ENCODE peak calls at places on chromosome 3, in five cellular contexts. One of them, this sample, is unnamed. For H3K4me1, the result is how much of the 10 kb centered on the place peaks cover.

GRCh38 chr3:72446406-72447058 is 401.7 kb downstream of the SHQ1 start:
- DNase-seq in left ventricle myocardium inferior: no peak
- DNase-seq in DND-41: no peak
- DNase-seq in endodermal cell: peak
- DNase-seq in keratinocyte: no peak
- DNase-seq in this sample: no peak

GRCh38 chr3:140499114-140499757 is 178.6 kb upstream of the TRIM42 start:
- DNase-seq in left ventricle myocardium inferior: no peak
- DNase-seq in DND-41: no peak
- DNase-seq in endodermal cell: no peak
- DNase-seq in keratinocyte: peak
- DNase-seq in this sample: peak

GRCh38 chr3:46684881-46685280 is 8.6 kb downstream of the ALS2CL start:
- DNase-seq in left ventricle myocardium inferior: no peak
- DNase-seq in DND-41: no peak
- DNase-seq in endodermal cell: no peak
- DNase-seq in keratinocyte: no peak
- DNase-seq in this sample: no peak

GRCh38 chr3:14235896-14236295 is 57.3 kb downstream of the LSM3 start:
- DNase-seq in left ventricle myocardium inferior: peak
- DNase-seq in DND-41: no peak
- DNase-seq in endodermal cell: no peak
- DNase-seq in keratinocyte: no peak
- DNase-seq in this sample: peak

GRCh38 chr3:45644467-45645201 is 44.6 kb upstream of the SACM1L start:
- DNase-seq in left ventricle myocardium inferior: no peak
- DNase-seq in DND-41: no peak
- DNase-seq in endodermal cell: no peak
- DNase-seq in keratinocyte: no peak
- DNase-seq in this sample: no peak

GRCh38 chr3:56295161-56295560 is 173.1 kb downstream of the ERC2 start:
- DNase-seq in left ventricle myocardium inferior: no peak
- DNase-seq in DND-41: no peak
- DNase-seq in endodermal cell: no peak
- DNase-seq in keratinocyte: no peak
- DNase-seq in this sample: no peak

GRCh38 chr3:35737080-35737479 is 97.8 kb downstream of the ARPP21 start:
- DNase-seq in left ventricle myocardium inferior: no peak
- DNase-seq in DND-41: no peak
- DNase-seq in endodermal cell: no peak
- DNase-seq in keratinocyte: no peak
- DNase-seq in this sample: no peak

GRCh38 chr3:15339786-15340215 is 7.4 kb upstream of the SH3BP5 start:
- DNase-seq in left ventricle myocardium inferior: no peak
- DNase-seq in DND-41: no peak
- DNase-seq in endodermal cell: no peak
- DNase-seq in keratinocyte: peak
- DNase-seq in this sample: no peak

GRCh38 chr3:76171647-76172046 is 386.3 kb upstream of the ZNF717 start:
- DNase-seq in left ventricle myocardium inferior: no peak
- DNase-seq in DND-41: no peak
- DNase-seq in endodermal cell: no peak
- DNase-seq in keratinocyte: no peak
- DNase-seq in this sample: no peak

GRCh38 chr3:16231983-16232382 is 32.8 kb downstream of the DPH3 start:
- DNase-seq in left ventricle myocardium inferior: no peak
- DNase-seq in DND-41: no peak
- DNase-seq in endodermal cell: no peak
- DNase-seq in keratinocyte: no peak
- DNase-seq in this sample: no peak

GRCh38 chr3:73611176-73611575 is 13.6 kb downstream of the PDZRN3 start:
- DNase-seq in left ventricle myocardium inferior: no peak
- DNase-seq in DND-41: no peak
- DNase-seq in endodermal cell: no peak
- DNase-seq in keratinocyte: no peak
- DNase-seq in this sample: no peak

GRCh38 chr3:138923531-138923994 is 23.4 kb downstream of the FOXL2 start:
- DNase-seq in left ventricle myocardium inferior: peak
- DNase-seq in DND-41: peak
- DNase-seq in endodermal cell: peak
- DNase-seq in keratinocyte: peak
- DNase-seq in this sample: peak

GRCh38 chr3:16177962-16178627 is 3.6 kb downstream of the GALNT15 start:
- DNase-seq in left ventricle myocardium inferior: peak
- DNase-seq in DND-41: peak
- DNase-seq in endodermal cell: peak
- DNase-seq in keratinocyte: peak
- DNase-seq in this sample: peak

GRCh38 chr3:129399145-129399894 is 29.1 kb downstream of the EFCAB12 start:
- DNase-seq in left ventricle myocardium inferior: peak
- DNase-seq in DND-41: peak
- DNase-seq in endodermal cell: peak
- DNase-seq in keratinocyte: peak
- DNase-seq in this sample: peak

GRCh38 chr3:100120022-100120421 is 5.7 kb upstream of the FILIP1L start:
- DNase-seq in left ventricle myocardium inferior: no peak
- DNase-seq in DND-41: no peak
- DNase-seq in endodermal cell: no peak
- DNase-seq in keratinocyte: no peak
- DNase-seq in this sample: no peak

GRCh38 chr3:27253831-27254230 is 115.4 kb downstream of the NEK10 start:
- DNase-seq in left ventricle myocardium inferior: no peak
- DNase-seq in DND-41: peak
- DNase-seq in endodermal cell: peak
- DNase-seq in keratinocyte: peak
- DNase-seq in this sample: peak

GRCh38 chr3:191762323-191762960 is 301.5 kb downstream of the PYDC2 start:
- DNase-seq in left ventricle myocardium inferior: no peak
- DNase-seq in DND-41: no peak
- DNase-seq in endodermal cell: no peak
- DNase-seq in keratinocyte: no peak
- DNase-seq in this sample: no peak

GRCh38 chr3:9067352-9067975 is 104.2 kb upstream of the RAD18 start:
- DNase-seq in left ventricle myocardium inferior: no peak
- DNase-seq in DND-41: peak
- DNase-seq in endodermal cell: peak
- DNase-seq in keratinocyte: no peak
- DNase-seq in this sample: peak

GRCh38 chr3:74443102-74443501 is 171.4 kb downstream of the CNTN3 start:
- DNase-seq in left ventricle myocardium inferior: no peak
- DNase-seq in DND-41: no peak
- DNase-seq in endodermal cell: no peak
- DNase-seq in keratinocyte: no peak
- DNase-seq in this sample: no peak

GRCh38 chr3:60316121-60316783 is 935.0 kb downstream of the FHIT start:
- DNase-seq in left ventricle myocardium inferior: no peak
- DNase-seq in DND-41: no peak
- DNase-seq in endodermal cell: no peak
- DNase-seq in keratinocyte: no peak
- DNase-seq in this sample: no peak

GRCh38 chr3:138308783-138309182 is 20.9 kb downstream of the NME9 start:
- DNase-seq in left ventricle myocardium inferior: no peak
- DNase-seq in DND-41: no peak
- DNase-seq in endodermal cell: no peak
- DNase-seq in keratinocyte: no peak
- DNase-seq in this sample: no peak

GRCh38 chr3:150457996-150458395 is 49.9 kb downstream of the TSC22D2 start:
- DNase-seq in left ventricle myocardium inferior: no peak
- DNase-seq in DND-41: no peak
- DNase-seq in endodermal cell: no peak
- DNase-seq in keratinocyte: no peak
- DNase-seq in this sample: no peak

GRCh38 chr3:114452176-114452744 is 158.4 kb downstream of the TIGIT start:
- DNase-seq in left ventricle myocardium inferior: no peak
- DNase-seq in DND-41: no peak
- DNase-seq in endodermal cell: no peak
- DNase-seq in keratinocyte: no peak
- DNase-seq in this sample: no peak

GRCh38 chr3:107644631-107645030 is 121.9 kb downstream of the BBX start:
- DNase-seq in left ventricle myocardium inferior: no peak
- DNase-seq in DND-41: no peak
- DNase-seq in endodermal cell: no peak
- DNase-seq in keratinocyte: no peak
- DNase-seq in this sample: no peak

GRCh38 chr3:60588806-60589205 is 662.4 kb downstream of the FHIT start:
- DNase-seq in left ventricle myocardium inferior: no peak
- DNase-seq in DND-41: no peak
- DNase-seq in endodermal cell: no peak
- DNase-seq in keratinocyte: peak
- DNase-seq in this sample: no peak

GRCh38 chr3:58562498-58562897 is 14.7 kb downstream of the FAM107A start:
- DNase-seq in left ventricle myocardium inferior: no peak
- DNase-seq in DND-41: no peak
- DNase-seq in endodermal cell: peak
- DNase-seq in keratinocyte: no peak
- DNase-seq in this sample: no peak

GRCh38 chr3:170809021-170809974 is 60.7 kb downstream of the RPL22L1 start:
- DNase-seq in left ventricle myocardium inferior: no peak
- DNase-seq in DND-41: peak
- DNase-seq in endodermal cell: peak
- DNase-seq in keratinocyte: peak
- DNase-seq in this sample: peak

GRCh38 chr3:51681453-51681852 is 10.4 kb downstream of the TEX264 start:
- DNase-seq in left ventricle myocardium inferior: peak
- DNase-seq in DND-41: peak
- DNase-seq in endodermal cell: no peak
- DNase-seq in keratinocyte: no peak
- DNase-seq in this sample: no peak

GRCh38 chr3:159513867-159514380 is 474.7 kb upstream of the IL12A start:
- DNase-seq in left ventricle myocardium inferior: no peak
- DNase-seq in DND-41: no peak
- DNase-seq in endodermal cell: no peak
- DNase-seq in keratinocyte: no peak
- DNase-seq in this sample: no peak

GRCh38 chr3:154921351-154921750 is 158.8 kb upstream of the MME start:
- DNase-seq in left ventricle myocardium inferior: no peak
- DNase-seq in DND-41: no peak
- DNase-seq in endodermal cell: no peak
- DNase-seq in keratinocyte: no peak
- DNase-seq in this sample: no peak

GRCh38 chr3:43766672-43767465 is 76.1 kb downstream of the ABHD5 start:
- DNase-seq in left ventricle myocardium inferior: no peak
- DNase-seq in DND-41: no peak
- DNase-seq in endodermal cell: no peak
- DNase-seq in keratinocyte: no peak
- DNase-seq in this sample: no peak

GRCh38 chr3:43764471-43764870 is 73.7 kb downstream of the ABHD5 start:
- DNase-seq in left ventricle myocardium inferior: no peak
- DNase-seq in DND-41: no peak
- DNase-seq in endodermal cell: no peak
- DNase-seq in keratinocyte: no peak
- DNase-seq in this sample: no peak

GRCh38 chr3:43762486-43762885 is 71.7 kb downstream of the ABHD5 start:
- DNase-seq in left ventricle myocardium inferior: no peak
- DNase-seq in DND-41: no peak
- DNase-seq in endodermal cell: no peak
- DNase-seq in keratinocyte: no peak
- DNase-seq in this sample: no peak

GRCh38 chr3:43765417-43766030 is 74.8 kb downstream of the ABHD5 start:
- DNase-seq in left ventricle myocardium inferior: peak
- DNase-seq in DND-41: no peak
- DNase-seq in endodermal cell: no peak
- DNase-seq in keratinocyte: no peak
- DNase-seq in this sample: no peak

GRCh38 chr3:43764012-43764411 is 73.3 kb downstream of the ABHD5 start:
- DNase-seq in left ventricle myocardium inferior: no peak
- DNase-seq in DND-41: no peak
- DNase-seq in endodermal cell: no peak
- DNase-seq in keratinocyte: no peak
- DNase-seq in this sample: no peak
- H3K4me1 ChIP-seq in left ventricle myocardium inferior: under half
- H3K4me1 ChIP-seq in DND-41: under half
- H3K4me1 ChIP-seq in endodermal cell: under half
- H3K4me1 ChIP-seq in keratinocyte: under half
- H3K4me1 ChIP-seq in this sample: under half

DNA sequence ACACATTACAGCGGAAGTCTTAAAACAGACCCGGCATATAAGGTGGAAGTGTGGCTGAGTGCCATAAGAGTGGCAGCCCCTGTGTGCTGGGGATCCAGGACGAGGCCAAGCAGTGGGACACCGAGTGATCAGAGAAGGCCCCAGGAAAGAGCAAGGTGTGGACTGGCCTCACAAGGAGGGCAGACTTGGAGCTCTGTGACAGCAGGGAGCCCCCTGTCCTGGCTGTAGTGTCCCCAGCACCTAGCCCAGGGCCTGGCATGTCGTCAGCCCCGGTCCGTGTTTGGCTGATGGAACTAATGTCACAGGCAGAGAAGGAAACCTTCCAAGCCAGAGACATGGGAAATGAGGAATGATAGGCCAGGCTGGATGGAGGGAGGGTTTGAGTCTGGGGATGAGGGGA is 4.8 kb downstream of the PDIA5 start:
- DNase-seq in left ventricle myocardium inferior: no peak
- DNase-seq in DND-41: no peak
- DNase-seq in endodermal cell: peak
- DNase-seq in keratinocyte: no peak
- DNase-seq in this sample: no peak
- H3K4me1 ChIP-seq in left ventricle myocardium inferior: half or more
- H3K4me1 ChIP-seq in DND-41: under half
- H3K4me1 ChIP-seq in endodermal cell: under half
- H3K4me1 ChIP-seq in keratinocyte: under half
- H3K4me1 ChIP-seq in this sample: under half

GRCh38 chr3:112709929-112710328 is 69.0 kb upstream of the CCDC80 start:
- DNase-seq in left ventricle myocardium inferior: no peak
- DNase-seq in DND-41: no peak
- DNase-seq in endodermal cell: no peak
- DNase-seq in keratinocyte: no peak
- DNase-seq in this sample: no peak
- H3K4me1 ChIP-seq in left ventricle myocardium inferior: under half
- H3K4me1 ChIP-seq in DND-41: under half
- H3K4me1 ChIP-seq in endodermal cell: under half
- H3K4me1 ChIP-seq in keratinocyte: under half
- H3K4me1 ChIP-seq in this sample: under half

GRCh38 chr3:23748398-23749110 is 57.2 kb upstream of the UBE2E1 start:
- DNase-seq in left ventricle myocardium inferior: no peak
- DNase-seq in DND-41: no peak
- DNase-seq in endodermal cell: no peak
- DNase-seq in keratinocyte: no peak
- DNase-seq in this sample: no peak
- H3K4me1 ChIP-seq in left ventricle myocardium inferior: under half
- H3K4me1 ChIP-seq in DND-41: under half
- H3K4me1 ChIP-seq in endodermal cell: under half
- H3K4me1 ChIP-seq in keratinocyte: under half
- H3K4me1 ChIP-seq in this sample: under half